ENCODE peak calls at places on chromosomes 13 and 19, in seven cellular contexts. T is H1, L is neuronal stem cell, H is mesenchymal stem cell, M is IMR-90, Z is H9, Q is mesendoderm. R is an unnamed sample.

GRCh38 chr19:47492137-47492533 is 8.1 kb upstream of the KPTN start:
- DNase-seq in T (no peak), L (no peak), H (no peak), M (no peak), Z (no peak), Q (no peak), R (no peak)

GRCh38 chr19:50602935-50603334 is 34.7 kb upstream of the LRRC4B start:
- DNase-seq in T (no peak), L (no peak), H (no peak), M (no peak), Z (no peak), Q (no peak), R (no peak)

GRCh38 chr19:51422053-51422448 is 4.6 kb upstream of the SIGLEC10 start:
- DNase-seq in T (peak; percentile 69), L (peak; percentile 88), H (peak; percentile 54), M (peak; percentile 59), Z (peak; percentile 90), Q (peak; percentile 85), R (peak; percentile 96)

GRCh38 chr13:52851153-52851962 is 2.9 kb upstream of the PCDH8 start:
- DNase-seq in T (no peak), L (peak; percentile 88), H (peak; percentile 20), M (no peak), Z (peak; percentile 85), Q (peak; percentile 81), R (peak; percentile 4)

GRCh38 chr19:19279062-19279612 is 6.0 kb upstream of the TM6SF2 start:
- DNase-seq in T (no peak), L (no peak), H (no peak), M (no peak), Z (no peak), Q (no peak), R (no peak)

GRCh38 chr19:5104871-5105351 is 136.0 kb downstream of the KDM4B start:
- DNase-seq in T (no peak), L (no peak), H (no peak), M (no peak), Z (no peak), Q (no peak), R (no peak)

GRCh38 chr19:46232938-46233621 is 3.5 kb downstream of the IGFL1 start:
- DNase-seq in T (no peak), L (no peak), H (no peak), M (no peak), Z (no peak), Q (no peak), R (no peak)

GRCh38 chr13:52067237-52067636 is 42.7 kb downstream of the UTP14C start:
- DNase-seq in T (no peak), L (no peak), H (peak; percentile 15), M (no peak), Z (no peak), Q (peak; percentile 42), R (no peak)

GRCh38 chr19:27972291-27973040 is 1240.5 kb downstream of the UQCRFS1 start:
- DNase-seq in T (no peak), L (no peak), H (no peak), M (no peak), Z (no peak), Q (peak; percentile 81), R (no peak)

GRCh38 chr13:48391257-48391656 is 21.7 kb downstream of the LPAR6 start:
- DNase-seq in T (no peak), L (no peak), H (no peak), M (no peak), Z (no peak), Q (no peak), R (no peak)

GRCh38 chr19:15426485-15427349 is 7.9 kb upstream of the AKAP8L start:
- DNase-seq in T (no peak), L (no peak), H (no peak), M (no peak), Z (no peak), Q (peak; percentile 11), R (no peak)

GRCh38 chr19:14091086-14091884 is 734 bp upstream of the SAMD1 start:
- DNase-seq in T (no peak), L (peak; percentile 78), H (peak; percentile 77), M (peak; percentile 64), Z (no peak), Q (peak; percentile 78), R (peak; percentile 57)

GRCh38 chr19:51020988-51021651 is 1.6 kb upstream of the KLK10 start:
- DNase-seq in T (no peak), L (peak; percentile 38), H (peak; percentile 47), M (peak; percentile 51), Z (no peak), Q (peak; percentile 57), R (peak; percentile 47)

GRCh38 chr19:11475861-11476260 is 5.0 kb downstream of the ELAVL3 start:
- DNase-seq in T (no peak), L (no peak), H (no peak), M (no peak), Z (no peak), Q (no peak), R (no peak)

GRCh38 chr13:109370486-109370885 is 415.9 kb downstream of the IRS2 start:
- DNase-seq in T (no peak), L (no peak), H (no peak), M (no peak), Z (no peak), Q (no peak), R (no peak)

GRCh38 chr19:51490676-51491075 is 10.9 kb downstream of the SIGLEC12 start:
- DNase-seq in T (no peak), L (no peak), H (no peak), M (no peak), Z (peak; percentile 48), Q (no peak), R (no peak)

GRCh38 chr13:62626771-62627170 is 1211.1 kb upstream of the PCDH20 start:
- DNase-seq in T (peak; percentile 34), L (no peak), H (no peak), M (no peak), Z (peak; percentile 56), Q (peak; percentile 65), R (peak; percentile 23)

GRCh38 chr19:33685541-33685940 is 63.8 kb downstream of the CHST8 start:
- DNase-seq in T (no peak), L (no peak), H (no peak), M (no peak), Z (no peak), Q (no peak), R (no peak)

GRCh38 chr19:33675501-33676124 is 53.9 kb downstream of the CHST8 start:
- DNase-seq in T (no peak), L (no peak), H (no peak), M (no peak), Z (no peak), Q (no peak), R (no peak)

GRCh38 chr13:26074706-26075105 is 22.9 kb upstream of the SHISA2 start:
- DNase-seq in T (no peak), L (no peak), H (peak; percentile 15), M (peak; percentile 14), Z (no peak), Q (peak; percentile 20), R (peak; percentile 45)

GRCh38 chr19:31340059-31341025 is 8.9 kb downstream of the TSHZ3 start:
- DNase-seq in T (no peak), L (no peak), H (peak; percentile 42), M (peak; percentile 62), Z (peak; percentile 27), Q (no peak), R (no peak)

GRCh38 chr13:50167224-50167947 is 152.1 kb downstream of the KCNRG start:
- DNase-seq in T (no peak), L (no peak), H (no peak), M (no peak), Z (no peak), Q (no peak), R (no peak)
- H2AK5ac ChIP-seq in T (no peak overlapping the region), L (no peak overlapping the region), H (no peak overlapping the region), M (no peak overlapping the region), Z (no peak overlapping the region), Q (no peak overlapping the region), R (no peak overlapping the region)

DNA sequence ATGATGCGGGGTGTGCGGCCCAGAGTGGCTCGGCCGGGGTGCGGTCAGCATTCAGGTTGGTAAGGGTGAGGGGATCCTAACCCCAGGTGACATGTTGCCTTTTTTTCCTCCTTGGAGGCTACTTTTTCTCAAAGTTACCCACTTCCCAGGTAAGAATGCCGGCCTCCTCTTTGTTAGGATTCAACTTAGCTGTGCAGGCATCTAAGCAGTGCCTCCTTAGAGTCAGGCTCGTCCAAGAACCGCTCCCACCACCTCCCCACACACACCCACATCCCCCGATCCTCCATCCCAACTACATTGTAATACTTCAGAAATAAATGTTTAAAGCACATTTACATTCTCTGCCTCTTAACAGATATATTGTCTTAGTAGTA is 733 bp upstream of the ENOX1 start:
- DNase-seq in T (no peak), L (no peak), H (peak; percentile 34), M (no peak), Z (no peak), Q (peak; percentile 26), R (no peak)
- H2AK5ac ChIP-seq in T (no peak overlapping the region), L (peak overlapping the region; percentile 14), H (no peak overlapping the region), M (no peak overlapping the region), Z (no peak overlapping the region), Q (no peak overlapping the region), R (no peak overlapping the region)

GRCh38 chr13:77515785-77516184 is 19.7 kb upstream of the SCEL start:
- DNase-seq in T (no peak), L (no peak), H (no peak), M (no peak), Z (no peak), Q (no peak), R (no peak)
- H2AK5ac ChIP-seq in T (no peak overlapping the region), L (no peak overlapping the region), H (no peak overlapping the region), M (no peak overlapping the region), Z (no peak overlapping the region), Q (no peak overlapping the region), R (no peak overlapping the region)

GRCh38 chr19:40776966-40777794 is 867 bp upstream of the RAB4B start:
- DNase-seq in T (peak; percentile 72), L (peak; percentile 97), H (peak; percentile 98), M (peak; percentile 91), Z (peak; percentile 93), Q (peak; percentile 98), R (peak; percentile 97)

GRCh38 chr19:40777795-40778044 is 327 bp upstream of the RAB4B start:
- DNase-seq in T (no peak), L (no peak), H (no peak), M (no peak), Z (no peak), Q (no peak), R (no peak)

GRCh38 chr19:40778045-40778864 is at the start of gene RAB4B:
- DNase-seq in T (peak; percentile 100), L (peak; percentile 100), H (peak; percentile 100), M (peak; percentile 99), Z (peak; percentile 100), Q (peak; percentile 100), R (peak; percentile 100)

GRCh38 chr19:40780582-40780981 is 2.5 kb downstream of the RAB4B start:
- DNase-seq in T (no peak), L (no peak), H (no peak), M (no peak), Z (no peak), Q (no peak), R (no peak)

DNA sequence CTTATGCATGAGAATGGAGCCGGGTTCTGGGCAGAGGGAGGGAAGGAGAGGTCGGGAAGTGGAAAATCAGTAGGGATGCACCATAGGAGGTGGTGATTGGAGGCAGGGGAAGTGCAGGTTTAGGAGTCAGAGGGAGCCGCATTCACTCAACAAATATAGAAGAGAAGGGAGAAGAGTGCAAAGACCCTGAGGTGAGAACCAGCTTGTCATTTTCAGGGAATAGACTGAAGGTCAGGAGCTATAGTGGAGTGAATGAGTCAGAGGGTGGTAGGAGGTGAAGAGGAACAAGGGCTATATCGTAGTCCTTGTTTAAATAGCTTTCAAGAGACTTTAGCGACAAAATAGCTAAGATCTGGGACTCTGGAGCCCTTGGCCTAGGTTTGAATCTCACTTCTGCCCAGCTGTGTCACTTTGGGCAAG is 828 bp downstream of the RAB4B start:
- DNase-seq in T (no peak), L (no peak), H (no peak), M (peak; percentile 29), Z (no peak), Q (no peak), R (no peak)
- H2AK5ac ChIP-seq in T (no peak overlapping the region), L (no peak overlapping the region), H (peak overlapping the region; percentile 40), M (peak overlapping the region; percentile 77), Z (no peak overlapping the region), Q (no peak overlapping the region), R (no peak overlapping the region)